ENCODE peak calls at places on chromosomes 6 and 20, in eight cellular contexts. J, V, C, E, S, P, K and T are unnamed samples.

GRCh38 chr6:17574871-17575560 is 25.1 kb upstream of the FAM8A1 start:
- DNase-seq in J (no peak), V (no peak), C (no peak), E (no peak), S (no peak), P (no peak), K (no peak), T (no peak)

GRCh38 chr20:8875586-8875985 is 193.3 kb upstream of the PLCB4 start:
- DNase-seq in J (no peak), V (no peak), C (no peak), E (no peak), S (no peak), P (no peak), K (no peak), T (no peak)

GRCh38 chr6:161233986-161234620 is 39.8 kb downstream of the AGPAT4 start:
- DNase-seq in J (no peak), V (no peak), C (peak), E (no peak), S (peak), P (peak), K (peak), T (no peak)

GRCh38 chr20:51565741-51566140 is 23.2 kb upstream of the NFATC2 start:
- DNase-seq in J (no peak), V (no peak), C (no peak), E (no peak), S (no peak), P (no peak), K (no peak), T (no peak)

GRCh38 chr6:34131326-34132081 is 14.4 kb downstream of the GRM4 start:
- DNase-seq in J (no peak), V (no peak), C (no peak), E (no peak), S (no peak), P (no peak), K (no peak), T (no peak)

GRCh38 chr6:169752074-169752623 is 727 bp downstream of the ERMARD start:
- DNase-seq in J (no peak), V (no peak), C (no peak), E (no peak), S (no peak), P (no peak), K (no peak), T (no peak)

GRCh38 chr20:21528870-21529269 is 15.0 kb upstream of the NKX2-2 start:
- DNase-seq in J (no peak), V (no peak), C (no peak), E (no peak), S (no peak), P (no peak), K (no peak), T (no peak)

GRCh38 chr6:125789576-125790402 is 971 bp upstream of the NCOA7 start:
- DNase-seq in J (peak), V (peak), C (peak), E (peak), S (peak), P (peak), K (no peak), T (no peak)

GRCh38 chr6:100455230-100456124 is 9.2 kb downstream of the SIM1 start:
- DNase-seq in J (no peak), V (no peak), C (no peak), E (no peak), S (no peak), P (peak), K (peak), T (no peak)

GRCh38 chr6:170279426-170279825 is 11.5 kb downstream of the DLL1 start:
- DNase-seq in J (no peak), V (no peak), C (no peak), E (no peak), S (no peak), P (no peak), K (no peak), T (no peak)

GRCh38 chr20:64101731-64102621 is 5.4 kb downstream of the NPBWR2 start:
- DNase-seq in J (peak), V (peak), C (peak), E (peak), S (peak), P (peak), K (no peak), T (peak)

GRCh38 chr20:13412806-13413445 is 191.9 kb downstream of the ISM1 start:
- DNase-seq in J (no peak), V (no peak), C (no peak), E (no peak), S (no peak), P (no peak), K (no peak), T (no peak)

GRCh38 chr6:161890959-161891358 is 617.1 kb upstream of the AGPAT4 start:
- DNase-seq in J (no peak), V (no peak), C (no peak), E (no peak), S (no peak), P (no peak), K (no peak), T (no peak)

GRCh38 chr6:63446405-63446804 is 125.9 kb upstream of the LOC128125822 start:
- DNase-seq in J (no peak), V (no peak), C (no peak), E (no peak), S (no peak), P (no peak), K (no peak), T (no peak)

GRCh38 chr20:5216663-5217062 is 89.9 kb downstream of the CDS2 start:
- DNase-seq in J (no peak), V (no peak), C (peak), E (no peak), S (no peak), P (no peak), K (no peak), T (no peak)

GRCh38 chr6:161631676-161632194 is 357.9 kb upstream of the AGPAT4 start:
- DNase-seq in J (no peak), V (no peak), C (no peak), E (no peak), S (no peak), P (no peak), K (peak), T (no peak)

GRCh38 chr20:22623211-22623610 is 38.8 kb upstream of the FOXA2 start:
- DNase-seq in J (no peak), V (no peak), C (no peak), E (no peak), S (peak), P (no peak), K (no peak), T (no peak)

GRCh38 chr20:51440589-51440988 is 101.9 kb downstream of the NFATC2 start:
- DNase-seq in J (no peak), V (no peak), C (no peak), E (no peak), S (no peak), P (no peak), K (no peak), T (peak)

GRCh38 chr6:72522735-72523141 is 99.1 kb upstream of the KCNQ5 start:
- DNase-seq in J (no peak), V (no peak), C (no peak), E (peak), S (no peak), P (no peak), K (no peak), T (no peak)

GRCh38 chr20:10282930-10283556 is 64.4 kb downstream of the SNAP25 start:
- DNase-seq in J (no peak), V (no peak), C (no peak), E (no peak), S (no peak), P (no peak), K (no peak), T (no peak)

GRCh38 chr6:3403244-3404154 is 53.4 kb downstream of the SLC22A23 start:
- DNase-seq in J (no peak), V (no peak), C (no peak), E (no peak), S (peak), P (peak), K (peak), T (no peak)

GRCh38 chr20:49892260-49893216 is 22.8 kb downstream of the SPATA2 start:
- DNase-seq in J (no peak), V (no peak), C (peak), E (no peak), S (no peak), P (no peak), K (no peak), T (no peak)

GRCh38 chr6:28336284-28337024 is 506 bp upstream of the ZSCAN31 start:
- DNase-seq in J (no peak), V (no peak), C (no peak), E (peak), S (no peak), P (peak), K (no peak), T (no peak)

GRCh38 chr20:22070546-22070945 is 365.1 kb downstream of the PAX1 start:
- DNase-seq in J (no peak), V (no peak), C (no peak), E (no peak), S (no peak), P (peak), K (no peak), T (no peak)

GRCh38 chr20:1838479-1839279 is 56.5 kb upstream of the SIRPA start:
- DNase-seq in J (no peak), V (no peak), C (peak), E (no peak), S (no peak), P (no peak), K (no peak), T (no peak)

GRCh38 chr6:20605581-20605980 is 71.3 kb downstream of the CDKAL1 start:
- DNase-seq in J (no peak), V (no peak), C (no peak), E (no peak), S (no peak), P (no peak), K (peak), T (no peak)

GRCh38 chr6:149387787-149388512 is 12.1 kb upstream of the SUMO4 start:
- DNase-seq in J (no peak), V (no peak), C (no peak), E (no peak), S (no peak), P (peak), K (no peak), T (no peak)

GRCh38 chr6:68502946-68503345 is 132.1 kb upstream of the ADGRB3 start:
- DNase-seq in J (no peak), V (no peak), C (no peak), E (no peak), S (no peak), P (no peak), K (no peak), T (no peak)

GRCh38 chr6:154752015-154752414 is 18.8 kb downstream of the SCAF8 start:
- DNase-seq in J (no peak), V (no peak), C (no peak), E (no peak), S (no peak), P (no peak), K (no peak), T (no peak)

GRCh38 chr6:44662461-44663121 is 275.1 kb downstream of the CDC5L start:
- DNase-seq in J (no peak), V (no peak), C (no peak), E (no peak), S (no peak), P (peak), K (no peak), T (no peak)

GRCh38 chr6:45371924-45372582 is 5.7 kb downstream of the SUPT3H start:
- DNase-seq in J (no peak), V (no peak), C (no peak), E (no peak), S (no peak), P (no peak), K (no peak), T (no peak)

GRCh38 chr6:95967594-95967993 is 48.2 kb upstream of the FUT9 start:
- DNase-seq in J (no peak), V (no peak), C (no peak), E (no peak), S (no peak), P (no peak), K (no peak), T (no peak)

GRCh38 chr20:11117808-11118528 is 444.2 kb upstream of the JAG1 start:
- DNase-seq in J (no peak), V (no peak), C (no peak), E (no peak), S (no peak), P (no peak), K (peak), T (no peak)

GRCh38 chr20:56171087-56172012 is 77.2 kb upstream of the MC3R start:
- DNase-seq in J (no peak), V (no peak), C (peak), E (no peak), S (no peak), P (no peak), K (no peak), T (no peak)

GRCh38 chr20:51382986-51383821 is 159.3 kb downstream of the NFATC2 start:
- DNase-seq in J (no peak), V (no peak), C (no peak), E (no peak), S (peak), P (peak), K (no peak), T (no peak)

GRCh38 chr6:46917002-46917401 is 4.7 kb downstream of the ADGRF5 start:
- DNase-seq in J (no peak), V (no peak), C (no peak), E (no peak), S (no peak), P (no peak), K (no peak), T (no peak)